ENCODE peak calls at places on chromosome 15, in eight cellular contexts. One of them, this sample, is unnamed.

GRCh38 chr15:95127356-95127755 is 896.0 kb downstream of the MCTP2 start:
- DNase-seq in IMR-90: peak; percentile 30
- DNase-seq in HCT116: no peak
- DNase-seq in heart left ventricle: no peak
- DNase-seq in esophagus squamous epithelium: no peak
- DNase-seq in sigmoid colon: no peak
- DNase-seq in stomach: no peak
- DNase-seq in uterus: no peak
- DNase-seq in this sample: no peak

GRCh38 chr15:89195836-89196235 is 25.5 kb downstream of the RLBP1 start:
- DNase-seq in heart left ventricle: no peak
- DNase-seq in HCT116: no peak
- DNase-seq in uterus: no peak
- DNase-seq in stomach: no peak
- DNase-seq in esophagus squamous epithelium: no peak
- DNase-seq in sigmoid colon: no peak
- DNase-seq in IMR-90: peak; percentile 49
- DNase-seq in this sample: no peak

GRCh38 chr15:69314174-69314573 is 15.5 kb downstream of the PAQR5 start:
- DNase-seq in heart left ventricle: no peak
- DNase-seq in sigmoid colon: no peak
- DNase-seq in HCT116: no peak
- DNase-seq in IMR-90: no peak
- DNase-seq in esophagus squamous epithelium: no peak
- DNase-seq in stomach: no peak
- DNase-seq in uterus: no peak
- DNase-seq in this sample: no peak

GRCh38 chr15:66565731-66566130 is at the start of gene LCTL:
- DNase-seq in IMR-90: peak; percentile 72
- DNase-seq in sigmoid colon: no peak
- DNase-seq in esophagus squamous epithelium: no peak
- DNase-seq in stomach: no peak
- DNase-seq in HCT116: no peak
- DNase-seq in heart left ventricle: no peak
- DNase-seq in uterus: no peak
- DNase-seq in this sample: no peak

GRCh38 chr15:65550681-65551098 is 20.4 kb downstream of the HACD3 start:
- DNase-seq in IMR-90: peak; percentile 80
- DNase-seq in HCT116: no peak
- DNase-seq in esophagus squamous epithelium: no peak
- DNase-seq in uterus: no peak
- DNase-seq in stomach: no peak
- DNase-seq in heart left ventricle: no peak
- DNase-seq in sigmoid colon: no peak
- DNase-seq in this sample: no peak

GRCh38 chr15:74631935-74632560 is 16.4 kb downstream of the CLK3 start:
- DNase-seq in sigmoid colon: no peak
- DNase-seq in HCT116: no peak
- DNase-seq in stomach: peak; percentile 69
- DNase-seq in IMR-90: peak; percentile 45
- DNase-seq in esophagus squamous epithelium: no peak
- DNase-seq in uterus: peak; percentile 59
- DNase-seq in heart left ventricle: peak; percentile 79
- DNase-seq in this sample: peak; percentile 69

GRCh38 chr15:35545316-35545824 is 595 bp downstream of the DPH6 start:
- DNase-seq in uterus: peak; percentile 50
- DNase-seq in IMR-90: peak; percentile 60
- DNase-seq in sigmoid colon: peak; percentile 68
- DNase-seq in esophagus squamous epithelium: no peak
- DNase-seq in HCT116: peak; percentile 21
- DNase-seq in stomach: peak; percentile 31
- DNase-seq in heart left ventricle: peak; percentile 61
- DNase-seq in this sample: peak; percentile 37

GRCh38 chr15:100779331-100780207 is 100.1 kb upstream of the ALDH1A3 start:
- DNase-seq in esophagus squamous epithelium: no peak
- DNase-seq in heart left ventricle: no peak
- DNase-seq in stomach: no peak
- DNase-seq in HCT116: no peak
- DNase-seq in IMR-90: no peak
- DNase-seq in sigmoid colon: peak; percentile 28
- DNase-seq in uterus: no peak
- DNase-seq in this sample: no peak

GRCh38 chr15:41772720-41773331 is 1.5 kb upstream of the MAPKBP1 start:
- DNase-seq in HCT116: peak; percentile 49
- DNase-seq in sigmoid colon: peak; percentile 73
- DNase-seq in heart left ventricle: no peak
- DNase-seq in IMR-90: peak; percentile 80
- DNase-seq in uterus: peak; percentile 47
- DNase-seq in stomach: peak; percentile 59
- DNase-seq in esophagus squamous epithelium: no peak
- DNase-seq in this sample: peak; percentile 30

GRCh38 chr15:41774873-41775417 is 661 bp downstream of the MAPKBP1 start:
- DNase-seq in HCT116: no peak
- DNase-seq in IMR-90: no peak
- DNase-seq in esophagus squamous epithelium: no peak
- DNase-seq in uterus: no peak
- DNase-seq in stomach: no peak
- DNase-seq in sigmoid colon: no peak
- DNase-seq in heart left ventricle: no peak
- DNase-seq in this sample: no peak

GRCh38 chr15:41774062-41774872 is at the start of gene MAPKBP1:
- DNase-seq in sigmoid colon: peak; percentile 98
- DNase-seq in IMR-90: peak; percentile 98
- DNase-seq in HCT116: peak; percentile 95
- DNase-seq in heart left ventricle: peak; percentile 98
- DNase-seq in uterus: peak; percentile 98
- DNase-seq in esophagus squamous epithelium: peak; percentile 82
- DNase-seq in stomach: peak; percentile 98
- DNase-seq in this sample: peak; percentile 99

GRCh38 chr15:41773332-41773728 is 954 bp upstream of the MAPKBP1 start:
- DNase-seq in sigmoid colon: no peak
- DNase-seq in HCT116: no peak
- DNase-seq in stomach: no peak
- DNase-seq in heart left ventricle: no peak
- DNase-seq in esophagus squamous epithelium: no peak
- DNase-seq in IMR-90: no peak
- DNase-seq in uterus: no peak
- DNase-seq in this sample: no peak

DNA sequence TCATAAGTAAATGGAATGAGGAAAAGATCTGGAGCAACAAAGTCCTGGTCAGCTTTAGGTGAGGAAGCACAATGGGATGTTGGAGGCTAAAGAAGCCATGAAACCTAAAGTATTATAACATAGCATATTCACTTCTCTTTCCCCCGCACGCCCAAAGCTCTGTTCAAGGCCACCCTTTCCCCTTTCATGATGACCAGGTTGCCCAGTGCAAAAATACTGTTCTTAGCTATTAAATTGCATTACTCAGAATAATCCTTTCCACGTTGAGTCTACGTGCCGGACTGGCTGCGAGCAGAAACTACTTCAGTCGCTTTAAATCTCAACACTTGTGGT is 589 bp upstream of the MAPKBP1 start:
- DNase-seq in heart left ventricle: no peak
- DNase-seq in uterus: no peak
- DNase-seq in sigmoid colon: no peak
- DNase-seq in stomach: no peak
- DNase-seq in esophagus squamous epithelium: no peak
- DNase-seq in HCT116: no peak
- DNase-seq in IMR-90: no peak
- DNase-seq in this sample: no peak
- TF ChIP-seq POLR2A in heart left ventricle: no peak
- TF ChIP-seq POLR2A in uterus: no peak
- TF ChIP-seq POLR2A in sigmoid colon: no peak
- TF ChIP-seq POLR2A in stomach: no peak
- TF ChIP-seq POLR2A in esophagus squamous epithelium: no peak
- TF ChIP-seq POLR2A in HCT116: no peak
- TF ChIP-seq POLR2A in IMR-90: no peak
- TF ChIP-seq POLR2A in this sample: no peak

GRCh38 chr15:57505056-57505713 is 86.5 kb upstream of the MYZAP start:
- DNase-seq in IMR-90: no peak
- DNase-seq in uterus: no peak
- DNase-seq in HCT116: no peak
- DNase-seq in stomach: peak; percentile 70
- DNase-seq in esophagus squamous epithelium: no peak
- DNase-seq in heart left ventricle: no peak
- DNase-seq in sigmoid colon: no peak
- DNase-seq in this sample: no peak

GRCh38 chr15:57504599-57504940 is 87.1 kb upstream of the MYZAP start:
- DNase-seq in HCT116: no peak
- DNase-seq in stomach: no peak
- DNase-seq in heart left ventricle: no peak
- DNase-seq in uterus: no peak
- DNase-seq in IMR-90: no peak
- DNase-seq in sigmoid colon: no peak
- DNase-seq in esophagus squamous epithelium: no peak
- DNase-seq in this sample: no peak

GRCh38 chr15:57505949-57506391 is 85.7 kb upstream of the MYZAP start:
- DNase-seq in IMR-90: no peak
- DNase-seq in stomach: peak; percentile 90
- DNase-seq in HCT116: no peak
- DNase-seq in uterus: no peak
- DNase-seq in heart left ventricle: peak; percentile 66
- DNase-seq in sigmoid colon: no peak
- DNase-seq in esophagus squamous epithelium: no peak
- DNase-seq in this sample: no peak

GRCh38 chr15:57507111-57507510 is 84.6 kb upstream of the MYZAP start:
- DNase-seq in stomach: no peak
- DNase-seq in uterus: no peak
- DNase-seq in esophagus squamous epithelium: no peak
- DNase-seq in sigmoid colon: no peak
- DNase-seq in heart left ventricle: no peak
- DNase-seq in HCT116: no peak
- DNase-seq in IMR-90: no peak
- DNase-seq in this sample: no peak

GRCh38 chr15:57506422-57506821 is 85.3 kb upstream of the MYZAP start:
- DNase-seq in HCT116: no peak
- DNase-seq in esophagus squamous epithelium: no peak
- DNase-seq in heart left ventricle: no peak
- DNase-seq in sigmoid colon: no peak
- DNase-seq in uterus: no peak
- DNase-seq in stomach: no peak
- DNase-seq in IMR-90: no peak
- DNase-seq in this sample: no peak
- TF ChIP-seq CTCF in HCT116: peak; percentile 31
- TF ChIP-seq CTCF in esophagus squamous epithelium: no peak
- TF ChIP-seq CTCF in heart left ventricle: no peak
- TF ChIP-seq CTCF in sigmoid colon: no peak
- TF ChIP-seq CTCF in uterus: no peak
- TF ChIP-seq CTCF in stomach: peak; percentile 4
- TF ChIP-seq CTCF in IMR-90: no peak
- TF ChIP-seq CTCF in this sample: no peak

DNA sequence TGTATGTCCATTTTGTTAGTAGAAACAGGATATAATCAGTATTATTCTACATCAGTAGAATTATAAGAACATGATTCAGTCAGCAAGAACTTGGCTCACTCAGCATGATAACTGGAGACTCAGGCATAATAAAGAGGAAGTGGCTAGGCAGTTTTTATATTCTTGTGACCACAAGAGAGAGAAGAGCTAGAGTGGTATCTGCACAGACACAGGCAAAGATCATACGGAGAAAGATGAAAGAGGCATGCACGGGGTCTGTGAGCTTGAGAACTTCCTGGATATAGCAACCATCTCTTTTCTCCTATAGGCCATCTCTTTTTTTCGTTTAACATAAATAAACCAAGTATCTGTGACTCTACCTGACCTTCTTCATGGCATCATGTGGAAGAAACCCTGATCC is 46.8 kb downstream of the MYO5A start:
- DNase-seq in IMR-90: peak; percentile 84
- DNase-seq in esophagus squamous epithelium: peak; percentile 17
- DNase-seq in HCT116: peak; percentile 13
- DNase-seq in uterus: no peak
- DNase-seq in heart left ventricle: no peak
- DNase-seq in sigmoid colon: no peak
- DNase-seq in stomach: no peak
- DNase-seq in this sample: no peak
- TF ChIP-seq POLR2A in IMR-90: no peak
- TF ChIP-seq POLR2A in esophagus squamous epithelium: no peak
- TF ChIP-seq POLR2A in HCT116: no peak
- TF ChIP-seq POLR2A in uterus: no peak
- TF ChIP-seq POLR2A in heart left ventricle: no peak
- TF ChIP-seq POLR2A in sigmoid colon: no peak
- TF ChIP-seq POLR2A in stomach: no peak
- TF ChIP-seq POLR2A in this sample: no peak

GRCh38 chr15:72474466-72474911 is 359 bp downstream of the ARIH1 start:
- DNase-seq in esophagus squamous epithelium: no peak
- DNase-seq in heart left ventricle: peak; percentile 73
- DNase-seq in IMR-90: no peak
- DNase-seq in sigmoid colon: no peak
- DNase-seq in uterus: no peak
- DNase-seq in stomach: no peak
- DNase-seq in HCT116: no peak
- DNase-seq in this sample: no peak

GRCh38 chr15:72474912-72475601 is 927 bp downstream of the ARIH1 start:
- DNase-seq in stomach: peak; percentile 81
- DNase-seq in heart left ventricle: peak; percentile 85
- DNase-seq in HCT116: peak; percentile 40
- DNase-seq in sigmoid colon: peak; percentile 92
- DNase-seq in uterus: peak; percentile 70
- DNase-seq in IMR-90: peak; percentile 68
- DNase-seq in esophagus squamous epithelium: peak; percentile 36
- DNase-seq in this sample: peak; percentile 81

GRCh38 chr15:72472907-72473669 is 1.0 kb upstream of the ARIH1 start:
- DNase-seq in stomach: no peak
- DNase-seq in uterus: no peak
- DNase-seq in IMR-90: peak; percentile 53
- DNase-seq in esophagus squamous epithelium: no peak
- DNase-seq in heart left ventricle: no peak
- DNase-seq in HCT116: no peak
- DNase-seq in sigmoid colon: no peak
- DNase-seq in this sample: no peak

GRCh38 chr15:72475674-72476073 is 1.5 kb downstream of the ARIH1 start:
- DNase-seq in esophagus squamous epithelium: no peak
- DNase-seq in stomach: no peak
- DNase-seq in uterus: no peak
- DNase-seq in sigmoid colon: no peak
- DNase-seq in HCT116: no peak
- DNase-seq in IMR-90: no peak
- DNase-seq in heart left ventricle: no peak
- DNase-seq in this sample: no peak

DNA sequence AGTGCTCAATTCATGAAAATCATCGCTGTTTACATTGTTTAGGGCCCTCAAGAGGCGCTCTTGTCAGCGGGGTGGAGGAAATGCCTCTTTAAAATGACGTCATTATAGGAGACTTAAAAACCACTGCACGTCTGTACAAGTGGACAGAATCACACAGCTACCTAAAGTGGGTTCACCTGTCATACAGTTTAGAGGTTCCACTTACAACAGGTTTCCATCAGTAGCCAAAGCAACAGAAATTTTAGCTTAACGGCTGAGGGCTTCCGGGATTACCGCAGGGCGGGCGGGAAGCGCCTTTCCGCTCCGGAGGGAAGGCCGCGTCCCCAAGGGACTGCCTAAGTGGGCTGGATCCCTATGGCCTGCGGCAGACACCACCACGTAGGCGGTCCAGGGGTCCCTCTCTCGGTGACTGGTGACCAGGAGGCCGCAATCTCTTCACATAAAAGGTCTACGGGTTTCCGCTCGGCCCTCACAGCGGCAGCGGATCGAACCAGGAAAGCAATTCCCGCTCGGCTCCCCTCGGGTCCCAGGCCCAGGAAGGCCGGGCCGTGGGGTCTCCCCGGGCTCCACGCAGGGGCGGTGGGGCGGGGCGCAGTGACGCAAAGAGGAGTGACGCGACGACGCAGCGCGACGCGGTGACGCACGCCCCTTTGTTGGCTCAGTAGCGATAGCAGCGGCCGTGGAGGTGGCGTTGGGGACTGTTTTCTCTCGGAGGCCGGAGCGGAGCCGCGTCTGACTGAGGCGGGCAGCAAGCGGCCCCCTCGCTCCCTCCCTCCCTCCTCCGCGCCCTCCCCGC is at the start of gene ARIH1:
- DNase-seq in HCT116: peak; percentile 87
- DNase-seq in sigmoid colon: peak; percentile 99
- DNase-seq in esophagus squamous epithelium: peak; percentile 75
- DNase-seq in uterus: peak; percentile 98
- DNase-seq in stomach: peak; percentile 98
- DNase-seq in IMR-90: peak; percentile 94
- DNase-seq in heart left ventricle: peak; percentile 99
- DNase-seq in this sample: peak; percentile 99
- TF ChIP-seq CTCF in HCT116: peak; percentile 25
- TF ChIP-seq CTCF in sigmoid colon: no peak
- TF ChIP-seq CTCF in esophagus squamous epithelium: no peak
- TF ChIP-seq CTCF in uterus: peak; percentile 30
- TF ChIP-seq CTCF in stomach: peak; percentile 7
- TF ChIP-seq CTCF in IMR-90: peak; percentile 53
- TF ChIP-seq CTCF in heart left ventricle: no peak
- TF ChIP-seq CTCF in this sample: no peak

This sample was measured in right lobe of liver.